ENCODE peak calls at places on chromosomes 13 and 19, in ten cellular contexts. P is foreskin keratinocyte, H is heart right ventricle, M is pancreas, E is breast epithelium, J is stomach, C is tibial artery, N is sigmoid colon, Y is Peyer's patch, D is upper lobe of right lung. T is an unnamed sample.

GRCh38 chr19:43372462-43372861 is 19.0 kb downstream of the CD177 start:
- DNase-seq in P (peak; percentile 21), H (no peak), M (no peak), E (no peak), J (no peak), C (no peak), N (no peak), Y (no peak), D (no peak), T (no peak)

GRCh38 chr13:114211446-114211845 is 23.3 kb upstream of the CDC16 start:
- DNase-seq in P (no peak), H (no peak), M (no peak), E (no peak), J (no peak), C (no peak), N (no peak), Y (no peak), D (no peak), T (no peak)

GRCh38 chr19:3821857-3822364 is 35.7 kb upstream of the MATK start:
- DNase-seq in P (no peak), H (peak; percentile 38), M (peak; percentile 65), E (no peak), J (peak; percentile 82), C (no peak), N (no peak), Y (peak; percentile 74), D (peak; percentile 90), T (peak; percentile 23)

GRCh38 chr19:13974073-13974472 is 21.8 kb downstream of the DCAF15 start:
- DNase-seq in P (peak; percentile 90), H (no peak), M (no peak), E (peak; percentile 81), J (peak; percentile 47), C (no peak), N (no peak), Y (no peak), D (no peak), T (peak; percentile 96)

GRCh38 chr19:41302624-41303351 is 7.2 kb upstream of the CCDC97 start:
- DNase-seq in P (no peak), H (no peak), M (no peak), E (no peak), J (no peak), C (peak; percentile 41), N (peak; percentile 67), Y (peak; percentile 89), D (peak; percentile 69), T (no peak)

GRCh38 chr19:58261600-58261967 is 17.2 kb upstream of the ZNF8 start:
- DNase-seq in P (no peak), H (no peak), M (no peak), E (no peak), J (no peak), C (no peak), N (no peak), Y (no peak), D (no peak), T (no peak)

GRCh38 chr13:36919206-36919832 is 719 bp downstream of the SMAD9 start:
- DNase-seq in P (peak; percentile 8), H (peak; percentile 29), M (no peak), E (no peak), J (peak; percentile 39), C (peak; percentile 66), N (peak; percentile 68), Y (no peak), D (peak; percentile 76), T (peak; percentile 22)

GRCh38 chr19:55490478-55491436 is 2.5 kb downstream of the SSC5D start:
- DNase-seq in P (no peak), H (no peak), M (no peak), E (no peak), J (no peak), C (no peak), N (peak; percentile 74), Y (no peak), D (no peak), T (no peak)

GRCh38 chr13:98394820-98395510 is 181.9 kb downstream of the STK24 start:
- DNase-seq in P (no peak), H (no peak), M (no peak), E (no peak), J (no peak), C (no peak), N (no peak), Y (no peak), D (no peak), T (no peak)

GRCh38 chr13:22883961-22884360 is 296.8 kb upstream of the SGCG start:
- DNase-seq in P (no peak), H (no peak), M (no peak), E (no peak), J (no peak), C (no peak), N (no peak), Y (no peak), D (no peak), T (no peak)
- H3K27ac ChIP-seq in P (no peak overlapping the region), H (no peak overlapping the region), M (no peak overlapping the region), E (no peak overlapping the region), J (no peak overlapping the region), C (no peak overlapping the region), N (no peak overlapping the region), Y (no peak overlapping the region), D (no peak overlapping the region), T (no peak overlapping the region)

DNA sequence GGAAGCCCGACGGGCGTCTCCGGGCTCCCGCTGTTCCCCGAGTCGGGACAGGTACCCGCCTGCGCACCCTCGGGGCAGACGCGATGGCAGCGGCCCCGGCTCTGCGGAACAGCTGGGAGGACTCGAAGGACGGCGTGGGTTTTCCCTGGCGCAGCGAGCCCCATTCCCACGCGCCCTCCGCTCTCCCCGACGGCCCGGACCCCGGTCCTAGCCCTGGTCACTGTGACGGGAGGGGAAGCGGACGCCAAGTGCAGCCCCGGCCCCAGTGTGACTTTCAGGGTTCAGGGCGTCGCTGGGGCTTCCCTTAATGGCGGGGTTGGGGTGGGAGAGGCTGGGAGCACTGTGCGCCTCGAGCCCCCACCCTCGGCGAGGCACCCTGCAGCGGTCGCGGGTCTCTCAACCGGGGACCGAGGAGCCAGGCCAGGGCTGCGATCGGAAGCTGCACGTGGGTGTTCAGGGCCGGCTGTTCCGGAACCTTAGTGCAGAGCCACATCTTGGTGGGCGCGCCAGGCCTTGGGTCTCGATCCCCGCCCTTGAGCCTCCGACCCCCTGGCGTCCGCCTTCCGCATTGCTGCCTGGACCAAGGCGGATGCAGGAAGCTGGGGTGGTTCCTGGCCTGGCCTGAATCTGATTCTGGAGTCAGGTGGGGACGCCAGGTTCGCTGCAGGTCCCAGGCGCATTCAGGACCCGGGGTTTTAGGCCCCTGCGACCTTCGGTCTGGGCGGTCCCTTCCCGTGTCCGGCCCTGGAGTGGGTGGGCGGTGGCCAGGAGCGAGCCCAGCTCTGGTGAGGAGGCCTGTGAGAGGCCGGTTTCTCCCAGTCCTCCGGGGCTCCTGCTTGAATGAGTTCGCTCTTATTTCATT is 3.5 kb downstream of the LGALS7B start:
- DNase-seq in P (no peak), H (no peak), M (no peak), E (no peak), J (peak; percentile 39), C (no peak), N (peak; percentile 73), Y (peak; percentile 44), D (peak; percentile 82), T (no peak)
- TF ChIP-seq CTCF in P (peak; percentile 49), H (peak; percentile 15), M (no peak), E (peak; percentile 42), J (no peak), C (no peak), N (no peak), Y (peak; percentile 66), D (peak; percentile 50), T (no peak)

GRCh38 chr19:8363803-8364771 is at the start of gene ANGPTL4:
- DNase-seq in P (no peak), H (peak; percentile 73), M (peak; percentile 74), E (peak; percentile 58), J (peak; percentile 82), C (peak; percentile 74), N (peak; percentile 94), Y (peak; percentile 31), D (peak; percentile 77), T (peak; percentile 54)

GRCh38 chr19:8366121-8366581 is 2.2 kb downstream of the ANGPTL4 start:
- DNase-seq in P (no peak), H (no peak), M (no peak), E (no peak), J (no peak), C (no peak), N (no peak), Y (no peak), D (no peak), T (no peak)

GRCh38 chr19:8358948-8359347 is 5.0 kb upstream of the ANGPTL4 start:
- DNase-seq in P (no peak), H (no peak), M (no peak), E (no peak), J (no peak), C (no peak), N (no peak), Y (no peak), D (no peak), T (no peak)

GRCh38 chr19:8360196-8360595 is 3.8 kb upstream of the ANGPTL4 start:
- DNase-seq in P (no peak), H (no peak), M (no peak), E (no peak), J (no peak), C (no peak), N (no peak), Y (no peak), D (no peak), T (no peak)

DNA sequence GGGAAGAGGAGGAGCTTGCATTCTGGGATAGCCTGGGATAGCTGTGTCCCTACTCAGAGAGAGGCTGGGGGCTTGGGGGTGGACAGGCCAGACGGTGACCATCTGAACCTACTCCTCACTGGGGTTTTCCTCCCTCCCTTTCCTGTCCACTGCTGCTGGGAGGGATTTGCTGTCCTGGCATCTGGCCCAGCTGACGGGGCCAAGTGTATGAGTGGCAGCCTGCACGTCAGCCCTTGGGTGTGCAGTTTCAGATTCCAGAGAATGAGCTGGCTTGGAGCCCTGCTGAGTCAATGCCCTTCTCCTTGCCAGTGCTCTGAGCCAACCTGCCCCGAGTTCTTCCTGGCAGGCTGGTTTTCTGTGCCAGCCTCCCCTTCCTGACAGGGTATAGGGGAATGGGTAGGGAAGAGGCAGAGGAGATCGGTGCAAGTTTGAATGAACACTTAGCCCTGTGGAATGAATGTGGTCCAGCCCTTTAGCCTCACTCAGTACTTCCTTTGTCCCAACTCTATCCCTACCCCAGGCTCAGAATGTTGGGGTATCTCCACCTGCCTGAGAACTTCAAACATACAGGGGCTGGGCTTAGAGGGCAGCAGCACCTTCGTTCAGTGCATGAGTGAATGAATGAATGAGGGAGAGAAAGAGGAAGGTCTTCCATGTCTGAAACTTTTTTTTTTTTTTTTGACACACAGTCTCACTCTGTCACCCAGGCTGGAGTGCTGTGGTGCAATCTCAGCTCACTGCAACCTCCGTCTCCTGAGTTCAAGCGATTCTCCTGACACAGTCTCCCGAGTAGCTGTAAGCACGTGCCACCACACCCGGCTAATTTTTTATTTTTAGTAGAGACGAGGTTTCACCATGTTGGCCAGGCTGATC is 1.8 kb upstream of the ANGPTL4 start:
- DNase-seq in P (peak; percentile 98), H (peak; percentile 95), M (peak; percentile 98), E (peak; percentile 98), J (peak; percentile 98), C (peak; percentile 97), N (peak; percentile 99), Y (peak; percentile 56), D (peak; percentile 95), T (peak; percentile 94)
- H3K27ac ChIP-seq in P (peak overlapping the region; percentile 78), H (peak overlapping the region; percentile 74), M (peak overlapping the region; percentile 68), E (peak overlapping the region; percentile 94), J (peak overlapping the region; percentile 87), C (peak overlapping the region; percentile 86), N (peak overlapping the region; percentile 79), Y (peak overlapping the region; percentile 88), D (peak overlapping the region; percentile 75), T (peak overlapping the region; percentile 90)

GRCh38 chr13:71483733-71484132 is 383.3 kb downstream of the DACH1 start:
- DNase-seq in P (no peak), H (no peak), M (no peak), E (no peak), J (no peak), C (no peak), N (no peak), Y (no peak), D (no peak), T (no peak)

GRCh38 chr13:71477735-71478134 is 389.3 kb downstream of the DACH1 start:
- DNase-seq in P (no peak), H (no peak), M (no peak), E (no peak), J (no peak), C (no peak), N (no peak), Y (no peak), D (no peak), T (peak; percentile 1)
- TF ChIP-seq CTCF in P (no peak), H (no peak), M (no peak), E (no peak), J (no peak), C (no peak), N (no peak), Y (peak; percentile 23), D (peak; percentile 21), T (peak; percentile 25)

T was measured in RWPE1.